ENCODE peak calls at places on chromosome 11, in seven cellular contexts. Q, E, C, O, H, A and V are unnamed samples.

GRCh38 chr11:57978686-57979531 is 44.8 kb upstream of the OR9Q1 start:
- DNase-seq in Q (no peak), E (no peak), C (no peak), O (no peak), H (no peak), A (no peak), V (no peak)

GRCh38 chr11:26704249-26704648 is 17.6 kb downstream of the SLC5A12 start:
- DNase-seq in Q (no peak), E (no peak), C (no peak), O (no peak), H (no peak), A (no peak), V (no peak)

GRCh38 chr11:124577664-124578427 is 8.0 kb downstream of the OR8A1 start:
- DNase-seq in Q (no peak), E (no peak), C (no peak), O (no peak), H (no peak), A (no peak), V (no peak)

GRCh38 chr11:7546324-7546791 is 32.6 kb downstream of the PPFIBP2 start:
- DNase-seq in Q (no peak), E (no peak), C (no peak), O (no peak), H (no peak), A (no peak), V (no peak)

GRCh38 chr11:45556851-45557707 is 108.3 kb downstream of the CHST1 start:
- DNase-seq in Q (no peak), E (no peak), C (no peak), O (no peak), H (no peak), A (peak), V (no peak)

GRCh38 chr11:116192509-116193206 is 580.1 kb downstream of the BUD13 start:
- DNase-seq in Q (no peak), E (no peak), C (no peak), O (no peak), H (no peak), A (no peak), V (no peak)

GRCh38 chr11:115166826-115167225 is 337.4 kb downstream of the CADM1 start:
- DNase-seq in Q (no peak), E (no peak), C (no peak), O (no peak), H (no peak), A (no peak), V (no peak)

GRCh38 chr11:57680552-57680874 is 12.6 kb downstream of the ZDHHC5 start:
- DNase-seq in Q (no peak), E (no peak), C (no peak), O (no peak), H (no peak), A (peak), V (no peak)

GRCh38 chr11:122344281-122344680 is 228.3 kb upstream of the BLID start:
- DNase-seq in Q (no peak), E (no peak), C (no peak), O (no peak), H (no peak), A (peak), V (no peak)

GRCh38 chr11:119832536-119832935 is 103.5 kb upstream of the NECTIN1 start:
- DNase-seq in Q (peak), E (no peak), C (no peak), O (no peak), H (no peak), A (peak), V (no peak)

GRCh38 chr11:36402568-36403181 is 106.6 kb downstream of the PRR5L start:
- DNase-seq in Q (no peak), E (no peak), C (no peak), O (no peak), H (no peak), A (no peak), V (no peak)

GRCh38 chr11:78265326-78265725 is 76.6 kb downstream of the USP35 start:
- DNase-seq in Q (no peak), E (no peak), C (no peak), O (no peak), H (no peak), A (no peak), V (no peak)

GRCh38 chr11:128715691-128716153 is 21.9 kb downstream of the FLI1 start:
- DNase-seq in Q (no peak), E (no peak), C (no peak), O (no peak), H (no peak), A (peak), V (no peak)